ENCODE peak calls at places on chromosomes 12 and 14, in ten cellular contexts. Q is IMR-90, H is pancreas, D is fibroblast of the aortic adventitia, J is astrocyte of the spinal cord, W is spleen, X is endothelial cell, O is cardiac fibroblast, S is cardiac muscle cell, E is GM10248. P is an unnamed sample.

GRCh38 chr14:65229431-65230286 is 127.3 kb upstream of the MAX start:
- DNase-seq in D (peak), Q (no peak), X (peak), H (peak), S (peak), E (peak), J (peak), O (peak), W (peak), P (peak)

GRCh38 chr14:31854508-31855075 is 222.5 kb upstream of the ARHGAP5 start:
- DNase-seq in W (no peak), X (no peak), Q (no peak), H (no peak), D (no peak), J (no peak), S (no peak), E (no peak), O (no peak), P (no peak)

GRCh38 chr12:50110762-50111416 is 1.1 kb upstream of the COX14 start:
- DNase-seq in X (no peak), S (no peak), Q (peak), H (peak), O (peak), W (peak), E (peak), J (no peak), D (peak), P (peak)

GRCh38 chr14:20501346-20501745 is 4.0 kb upstream of the RNASE10 start:
- DNase-seq in D (peak), O (peak), H (no peak), Q (peak), W (no peak), X (no peak), E (no peak), J (peak), S (no peak), P (no peak)

GRCh38 chr12:124779161-124780141 is 84.2 kb downstream of the SCARB1 start:
- DNase-seq in W (no peak), Q (no peak), O (no peak), X (no peak), J (peak), E (peak), H (no peak), S (peak), D (no peak), P (no peak)

GRCh38 chr14:23695220-23695999 is 59.2 kb downstream of the DHRS2 start:
- DNase-seq in W (no peak), Q (no peak), E (no peak), O (peak), D (peak), X (peak), J (no peak), S (peak), H (peak), P (no peak)

GRCh38 chr12:91576432-91576831 is 393.8 kb upstream of the DCN start:
- DNase-seq in W (no peak), H (no peak), S (no peak), O (no peak), J (no peak), X (no peak), E (no peak), Q (no peak), D (no peak), P (no peak)

GRCh38 chr14:26377150-26377549 is 220.7 kb downstream of the NOVA1 start:
- DNase-seq in J (no peak), E (no peak), H (no peak), O (no peak), X (no peak), W (no peak), Q (no peak), D (no peak), S (no peak), P (no peak)

GRCh38 chr12:131046813-131047788 is 93.4 kb downstream of the ADGRD1 start:
- DNase-seq in Q (no peak), H (no peak), D (no peak), O (no peak), W (peak), E (peak), X (no peak), J (no peak), S (no peak), P (no peak)

GRCh38 chr12:89156862-89157262 is 195.4 kb downstream of the DUSP6 start:
- DNase-seq in Q (peak), H (no peak), O (peak), W (no peak), J (peak), E (no peak), S (peak), D (peak), X (no peak), P (peak)

GRCh38 chr12:62983594-62983993 is 48.6 kb upstream of the PPM1H start:
- DNase-seq in Q (no peak), W (no peak), H (no peak), S (no peak), E (no peak), O (no peak), D (no peak), J (no peak), X (peak), P (no peak)

GRCh38 chr12:12191008-12191407 is 75.8 kb downstream of the LRP6 start:
- DNase-seq in X (no peak), H (no peak), S (no peak), J (no peak), Q (no peak), W (no peak), E (no peak), D (no peak), O (no peak), P (no peak)

GRCh38 chr12:76201316-76201715 is 116.8 kb upstream of the NAP1L1 start:
- DNase-seq in J (no peak), X (no peak), H (no peak), D (no peak), E (no peak), W (no peak), Q (no peak), S (no peak), O (no peak), P (no peak)

GRCh38 chr12:51307655-51308593 is 16.1 kb downstream of the BIN2 start:
- DNase-seq in Q (peak), D (peak), E (no peak), X (no peak), S (peak), H (no peak), O (peak), W (no peak), J (peak), P (peak)

GRCh38 chr14:100421756-100422470 is 98.8 kb downstream of the SLC25A47 start:
- DNase-seq in W (peak), H (no peak), Q (no peak), O (no peak), J (no peak), E (no peak), S (no peak), X (no peak), D (no peak), P (no peak)

GRCh38 chr14:102320033-102320660 is 601 bp downstream of the ZNF839 start:
- DNase-seq in Q (peak), W (peak), S (peak), H (peak), D (peak), J (peak), O (peak), X (peak), E (peak), P (peak)

GRCh38 chr14:94884616-94885230 is 114.8 kb upstream of the GSC start:
- DNase-seq in S (no peak), Q (no peak), O (no peak), E (no peak), H (no peak), J (no peak), W (peak), X (no peak), D (no peak), P (no peak)

DNA sequence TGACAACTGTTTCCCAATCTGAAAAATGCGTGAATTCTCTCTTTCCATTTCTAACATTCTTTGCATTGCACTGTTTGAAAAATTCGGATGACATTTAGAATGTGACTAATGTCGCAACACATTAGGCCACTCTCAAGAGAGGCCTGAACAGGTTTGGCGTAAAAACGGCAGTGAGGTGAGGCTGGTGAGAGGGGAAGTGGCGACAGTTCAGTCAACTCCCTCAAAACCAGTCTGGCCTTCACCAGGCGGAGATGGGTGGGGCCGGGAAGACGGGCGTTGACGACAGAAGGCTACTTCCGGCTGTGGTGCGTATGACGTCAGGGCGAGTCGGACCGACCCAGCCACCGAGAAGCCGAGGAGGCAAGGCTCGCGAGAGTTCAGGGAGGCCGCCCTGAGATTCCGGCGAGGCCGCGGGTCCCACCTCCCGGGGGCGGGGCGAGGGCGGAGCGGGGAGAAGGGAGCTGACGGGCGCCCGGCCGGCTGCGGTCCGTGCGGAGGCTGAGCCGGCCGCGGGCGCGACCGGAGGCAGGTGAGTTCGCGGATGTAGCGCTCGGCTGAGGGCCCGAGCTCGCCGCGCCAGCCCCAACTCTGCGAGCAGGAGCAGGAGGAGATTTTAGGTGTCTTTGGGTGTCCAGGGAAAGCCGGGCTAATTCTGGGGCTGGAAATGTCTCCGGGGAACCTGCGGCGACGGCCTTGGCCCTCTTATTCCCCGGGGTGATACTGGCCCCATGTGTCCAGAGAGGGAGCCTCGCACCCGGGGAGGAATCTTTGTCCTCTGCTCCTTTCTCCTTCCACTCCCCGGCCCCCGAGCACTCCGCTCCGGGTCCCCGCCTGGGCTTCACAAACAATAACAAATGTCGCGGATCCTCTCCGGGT is at the start of gene STK38L:
- DNase-seq in J (peak), S (peak), E (peak), Q (peak), H (peak), X (peak), D (peak), O (peak), W (peak), P (peak)
- TF ChIP-seq CTCF in J (peak), S (peak), E (peak), Q (peak), H (no peak), X (no peak), D (peak), O (no peak), W (no peak), P (peak)

DNA sequence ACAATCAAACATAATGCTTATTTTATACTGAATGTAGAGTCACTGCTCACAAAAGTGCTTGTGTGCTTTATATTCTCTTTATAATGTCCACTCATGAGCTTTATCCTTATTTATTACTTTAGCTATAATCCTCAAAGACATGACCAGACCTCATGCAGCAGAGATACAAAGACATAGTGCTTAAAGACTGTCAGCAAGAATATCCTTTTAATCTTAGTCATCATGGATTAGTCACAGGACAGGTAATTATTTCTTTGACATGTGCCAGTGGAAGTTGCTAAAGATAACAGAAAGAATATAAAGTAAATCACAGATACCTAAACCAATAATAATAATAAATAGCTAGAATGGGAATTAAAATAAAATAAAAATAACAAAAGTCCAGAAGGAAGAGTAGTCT is 707.5 kb downstream of the BCL11B start:
- DNase-seq in W (no peak), S (no peak), J (no peak), Q (no peak), H (no peak), E (no peak), X (no peak), O (no peak), D (no peak), P (no peak)
- TF ChIP-seq CTCF in W (no peak), S (no peak), J (no peak), Q (no peak), H (no peak), E (no peak), X (no peak), O (no peak), D (no peak), P (no peak)

DNA sequence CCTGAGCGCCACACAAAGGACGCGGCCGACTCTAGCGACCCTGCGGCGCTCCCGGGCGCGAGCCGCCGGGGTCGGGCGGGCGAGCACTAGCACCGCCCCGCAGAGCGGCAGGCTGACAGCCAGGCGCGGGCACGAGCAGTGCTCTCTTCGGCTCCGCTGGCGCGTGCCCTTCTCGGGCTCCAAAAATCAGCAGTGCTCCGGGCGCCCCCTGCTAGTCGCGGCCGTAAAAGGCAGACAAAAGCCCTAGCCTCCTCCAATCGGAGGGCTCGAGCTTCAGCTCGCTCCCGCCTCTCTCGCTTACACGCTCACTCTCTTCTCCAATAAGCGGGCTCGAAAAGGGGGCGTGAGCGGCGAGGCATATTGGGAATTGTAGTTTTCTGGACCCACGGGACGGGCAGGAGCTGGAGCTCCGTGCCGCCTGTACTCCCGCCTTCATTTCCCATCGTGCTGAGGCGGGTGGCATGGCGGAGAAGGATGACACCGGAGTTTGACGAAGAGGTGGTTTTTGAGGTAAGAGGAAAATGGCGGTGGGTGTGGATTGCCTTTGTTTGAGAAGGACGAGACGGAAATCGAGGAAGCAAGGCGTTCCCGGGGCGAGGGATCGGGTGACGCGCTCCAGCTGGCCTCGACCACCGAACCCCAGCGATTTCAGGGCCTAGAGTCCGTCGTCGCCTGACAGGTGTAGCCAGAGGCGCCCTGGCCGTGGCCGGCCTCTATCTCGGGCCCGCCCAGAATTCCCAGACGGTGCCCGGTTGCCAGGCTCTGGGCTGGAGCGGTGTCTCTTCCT is at the start of the genes FGD6 and VEZT:
- DNase-seq in E (peak), H (peak), O (peak), X (peak), S (peak), D (peak), Q (peak), J (peak), W (peak), P (peak)
- TF ChIP-seq CTCF in E (peak), H (peak), O (peak), X (peak), S (peak), D (peak), Q (peak), J (peak), W (peak), P (peak)

GRCh38 chr12:1611775-1612174 is 17.3 kb upstream of the WNT5B start:
- DNase-seq in O (peak), X (no peak), Q (peak), J (peak), E (no peak), D (peak), H (no peak), S (peak), W (no peak), P (peak)

GRCh38 chr12:1612196-1612595 is 16.8 kb upstream of the WNT5B start:
- DNase-seq in W (no peak), D (peak), X (no peak), H (no peak), J (no peak), E (no peak), Q (no peak), O (peak), S (peak), P (no peak)

GRCh38 chr12:1614360-1614759 is 14.7 kb upstream of the WNT5B start:
- DNase-seq in Q (no peak), J (no peak), E (no peak), O (no peak), X (no peak), H (no peak), W (no peak), S (no peak), D (no peak), P (no peak)

GRCh38 chr12:1616233-1617066 is 12.6 kb upstream of the WNT5B start:
- DNase-seq in X (no peak), Q (no peak), D (no peak), E (peak), J (no peak), S (no peak), O (no peak), W (no peak), H (no peak), P (no peak)

DNA sequence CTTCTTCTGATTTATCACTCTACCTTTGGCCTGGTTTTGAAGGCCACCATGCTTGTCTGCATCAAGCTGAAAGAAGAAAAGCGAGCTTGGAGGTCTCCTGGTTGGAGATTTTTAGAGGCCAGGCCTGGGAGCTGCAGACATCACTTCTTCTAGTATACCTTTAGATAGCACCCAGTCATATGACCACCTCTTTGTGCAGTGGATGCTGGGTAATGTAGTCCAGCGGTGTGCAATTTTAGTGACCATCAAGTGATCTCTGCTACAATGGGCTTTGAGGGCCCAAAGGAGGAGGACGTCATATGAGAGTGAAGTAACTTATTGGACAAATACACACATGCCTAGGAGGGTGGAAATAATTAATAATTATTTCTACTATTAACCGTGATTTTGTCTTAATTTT is 15.2 kb upstream of the WNT5B start:
- DNase-seq in S (no peak), J (no peak), O (no peak), H (no peak), E (no peak), W (no peak), X (no peak), D (no peak), Q (no peak), P (no peak)
- TF ChIP-seq CTCF in S (no peak), J (no peak), O (no peak), H (no peak), E (no peak), W (no peak), X (no peak), D (no peak), Q (no peak), P (no peak)

GRCh38 chr12:54622463-54623183 is 12.1 kb downstream of the LACRT start:
- DNase-seq in X (no peak), E (no peak), D (no peak), S (peak), H (no peak), O (peak), W (no peak), Q (peak), J (no peak), P (peak)
- TF ChIP-seq CTCF in X (peak), E (no peak), D (peak), S (peak), H (peak), O (peak), W (no peak), Q (peak), J (peak), P (peak)

GRCh38 chr14:89014570-89014847 is 190.1 kb downstream of the TTC8 start:
- DNase-seq in H (no peak), J (no peak), E (no peak), D (no peak), Q (no peak), W (no peak), O (no peak), X (no peak), S (no peak), P (no peak)

GRCh38 chr14:89013698-89014569 is 189.5 kb downstream of the TTC8 start:
- DNase-seq in D (no peak), S (no peak), X (no peak), W (no peak), J (no peak), O (no peak), Q (no peak), E (no peak), H (no peak), P (no peak)

GRCh38 chr14:89013098-89013504 is 188.7 kb downstream of the TTC8 start:
- DNase-seq in X (no peak), S (peak), E (no peak), W (no peak), J (peak), Q (peak), O (peak), H (peak), D (peak), P (peak)

GRCh38 chr14:89017417-89017816 is 193.0 kb downstream of the TTC8 start:
- DNase-seq in S (no peak), X (no peak), Q (peak), H (no peak), E (no peak), O (no peak), J (no peak), W (no peak), D (no peak), P (no peak)

GRCh38 chr14:89015016-89015415 is 190.6 kb downstream of the TTC8 start:
- DNase-seq in D (peak), X (no peak), E (no peak), Q (no peak), W (no peak), H (no peak), J (no peak), O (peak), S (peak), P (no peak)
- TF ChIP-seq CTCF in D (peak), X (no peak), E (no peak), Q (peak), W (no peak), H (no peak), J (peak), O (no peak), S (peak), P (peak)

DNA sequence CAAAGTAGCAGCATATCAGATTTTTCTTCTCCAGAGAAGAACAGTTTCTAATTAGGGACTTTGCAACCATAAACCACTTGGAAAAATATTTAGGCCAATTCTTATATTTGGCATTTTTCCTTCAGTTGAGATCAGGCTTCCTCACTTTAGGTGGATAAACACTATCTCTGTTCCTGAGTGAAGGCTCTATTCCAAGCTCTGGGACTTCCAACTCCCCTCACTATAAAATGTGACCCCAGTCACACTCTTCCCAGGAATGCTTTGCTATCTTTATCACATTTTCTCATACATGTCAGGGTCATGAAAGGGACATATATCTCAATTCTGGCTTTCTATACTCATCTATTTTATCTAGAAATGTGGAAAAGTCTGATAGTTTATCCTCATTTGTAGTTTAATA is 1434.1 kb upstream of the FLRT2 start:
- DNase-seq in D (no peak), E (no peak), Q (no peak), S (no peak), O (no peak), H (no peak), X (no peak), W (no peak), J (no peak), P (no peak)
- TF ChIP-seq CTCF in D (no peak), E (no peak), Q (no peak), S (no peak), O (no peak), H (no peak), X (no peak), W (no peak), J (no peak), P (no peak)

DNA sequence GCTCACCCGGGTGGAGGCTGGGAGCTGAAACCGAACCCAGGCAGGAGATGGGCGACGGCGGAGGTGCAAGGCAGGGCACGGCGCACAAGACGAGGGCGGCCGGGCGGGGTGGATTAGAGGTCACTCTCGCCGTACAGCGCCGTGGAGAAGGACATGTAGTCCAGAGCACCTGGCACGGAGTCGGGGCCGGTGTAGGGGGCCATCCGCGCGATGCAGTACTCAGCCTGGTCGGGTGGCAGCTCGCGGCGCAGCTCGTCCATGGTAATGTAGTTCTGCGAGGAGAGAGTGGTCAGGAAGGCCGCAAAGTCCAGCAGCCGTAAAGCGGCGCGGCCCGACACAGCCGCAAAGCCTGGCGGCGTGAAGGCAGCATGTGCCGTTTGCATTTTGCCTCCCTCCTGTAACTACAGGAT is 81.9 kb upstream of the ZFP36L1 start:
- DNase-seq in D (peak), S (no peak), X (no peak), E (no peak), J (no peak), H (peak), W (no peak), Q (no peak), O (no peak), P (no peak)
- TF ChIP-seq CTCF in D (no peak), S (no peak), X (no peak), E (no peak), J (no peak), H (no peak), W (no peak), Q (no peak), O (no peak), P (no peak)